ENCODE peak calls at places on chromosomes 5 and 9, in eight cellular contexts. Z is GM23338, R is BE2C, G is nephron progenitor cell, E is mammary epithelial cell, C is GM20000, H is heart left ventricle, S is left ventricle myocardium inferior. X is an unnamed sample.

GRCh38 chr9:137873408-137873807 is 4.2 kb upstream of the CACNA1B start:
- DNase-seq in H (no peak), E (no peak), S (no peak), R (no peak), C (no peak), Z (no peak), G (no peak), X (no peak)

GRCh38 chr9:80557256-80557655 is 985.5 kb downstream of the TLE4 start:
- DNase-seq in C (no peak), S (no peak), E (no peak), H (no peak), G (no peak), Z (no peak), R (no peak), X (no peak)

GRCh38 chr5:145938699-145939531 is 2.5 kb downstream of the SH3RF2 start:
- DNase-seq in C (no peak), R (no peak), E (peak), G (no peak), H (no peak), Z (no peak), S (no peak), X (peak)

GRCh38 chr5:61330341-61330878 is 1.6 kb upstream of the ZSWIM6 start:
- DNase-seq in E (peak), G (no peak), Z (peak), H (no peak), S (peak), R (no peak), C (no peak), X (peak)

GRCh38 chr5:146441896-146442295 is 5.2 kb upstream of the TCERG1 start:
- DNase-seq in Z (no peak), E (peak), R (no peak), S (no peak), C (no peak), H (no peak), G (no peak), X (no peak)

GRCh38 chr5:96546120-96546519 is 113.1 kb upstream of the PCSK1 start:
- DNase-seq in Z (no peak), H (no peak), S (no peak), E (peak), G (no peak), R (no peak), C (no peak), X (no peak)

GRCh38 chr5:33890147-33890546 is 1.6 kb downstream of the ADAMTS12 start:
- DNase-seq in G (no peak), H (no peak), E (no peak), Z (peak), S (no peak), R (no peak), C (no peak), X (no peak)

GRCh38 chr5:159286420-159287035 is 23.4 kb downstream of the UBLCP1 start:
- DNase-seq in C (no peak), Z (peak), G (no peak), E (peak), R (peak), H (no peak), S (no peak), X (no peak)

GRCh38 chr5:138274189-138274853 is at the start of gene GFRA3:
- DNase-seq in C (peak), S (no peak), H (no peak), R (peak), G (peak), Z (peak), E (no peak), X (no peak)

GRCh38 chr5:116739648-116740047 is 165.0 kb upstream of the SEMA6A start:
- DNase-seq in E (no peak), C (no peak), R (no peak), Z (no peak), S (no peak), G (no peak), H (no peak), X (no peak)

GRCh38 chr5:134561871-134562296 is 36.4 kb downstream of the JADE2 start:
- DNase-seq in G (peak), Z (peak), C (no peak), H (peak), R (peak), S (peak), E (no peak), X (no peak)

GRCh38 chr5:16707869-16708192 is 91.0 kb upstream of the RETREG1 start:
- DNase-seq in G (no peak), S (no peak), C (no peak), R (no peak), Z (no peak), E (no peak), H (no peak), X (no peak)

GRCh38 chr5:133744030-133744645 is 131.8 kb upstream of the FSTL4 start:
- DNase-seq in G (no peak), Z (no peak), R (no peak), H (no peak), E (no peak), C (no peak), S (no peak), X (no peak)

GRCh38 chr5:158873115-158873514 is 226.6 kb downstream of the EBF1 start:
- DNase-seq in C (no peak), E (no peak), Z (no peak), S (no peak), R (no peak), G (no peak), H (no peak), X (no peak)

GRCh38 chr9:33638516-33638915 is 114.5 kb downstream of the ANKRD18B start:
- DNase-seq in H (no peak), S (no peak), R (no peak), Z (no peak), C (no peak), E (no peak), G (no peak), X (no peak)

GRCh38 chr5:66633754-66634153 is 37.6 kb downstream of the MAST4 start:
- DNase-seq in C (no peak), H (no peak), Z (peak), E (no peak), S (no peak), G (peak), R (no peak), X (no peak)

GRCh38 chr5:72619251-72619650 is 112.0 kb upstream of the ZNF366 start:
- DNase-seq in S (no peak), C (no peak), E (no peak), H (no peak), Z (peak), R (no peak), G (no peak), X (no peak)

GRCh38 chr5:119250946-119251901 is 104.6 kb upstream of the TNFAIP8 start:
- DNase-seq in Z (no peak), R (no peak), C (no peak), H (no peak), G (no peak), S (no peak), E (peak), X (no peak)

GRCh38 chr5:153542536-153542935 is 52.1 kb downstream of the GRIA1 start:
- DNase-seq in C (no peak), R (no peak), Z (no peak), G (no peak), S (no peak), E (peak), H (no peak), X (no peak)

GRCh38 chr9:37511715-37512010 is 25.9 kb downstream of the POLR1E start:
- DNase-seq in R (no peak), S (no peak), G (no peak), C (no peak), Z (no peak), H (no peak), E (no peak), X (no peak)

GRCh38 chr5:87529486-87530076 is 116.9 kb upstream of the CCNH start:
- DNase-seq in C (no peak), S (no peak), R (no peak), Z (no peak), H (no peak), G (no peak), E (no peak), X (no peak)

GRCh38 chr9:115022760-115023434 is 92.5 kb upstream of the TNFSF8 start:
- DNase-seq in C (no peak), S (no peak), E (peak), R (no peak), H (no peak), G (no peak), Z (no peak), X (no peak)

GRCh38 chr5:92402045-92402444 is 1018.9 kb upstream of the ARRDC3 start:
- DNase-seq in S (no peak), C (no peak), R (no peak), E (peak), H (no peak), G (no peak), Z (no peak), X (no peak)

GRCh38 chr5:146965781-146966659 is 87.5 kb upstream of the PPP2R2B start:
- DNase-seq in C (peak), G (peak), H (peak), S (no peak), E (peak), Z (peak), R (peak), X (peak)

GRCh38 chr5:141848771-141849370 is 29.3 kb downstream of the PCDH1 start:
- DNase-seq in S (peak), G (no peak), R (no peak), H (peak), E (peak), C (peak), Z (peak), X (peak)

GRCh38 chr5:28066856-28067255 is 1028.5 kb upstream of the CDH9 start:
- DNase-seq in C (no peak), R (no peak), H (no peak), S (no peak), G (no peak), Z (peak), E (no peak), X (no peak)
- TF ChIP-seq CTCF in C (no peak), R (no peak), H (no peak), S (no peak), G (no peak), Z (peak), E (no peak), X (no peak)

DNA sequence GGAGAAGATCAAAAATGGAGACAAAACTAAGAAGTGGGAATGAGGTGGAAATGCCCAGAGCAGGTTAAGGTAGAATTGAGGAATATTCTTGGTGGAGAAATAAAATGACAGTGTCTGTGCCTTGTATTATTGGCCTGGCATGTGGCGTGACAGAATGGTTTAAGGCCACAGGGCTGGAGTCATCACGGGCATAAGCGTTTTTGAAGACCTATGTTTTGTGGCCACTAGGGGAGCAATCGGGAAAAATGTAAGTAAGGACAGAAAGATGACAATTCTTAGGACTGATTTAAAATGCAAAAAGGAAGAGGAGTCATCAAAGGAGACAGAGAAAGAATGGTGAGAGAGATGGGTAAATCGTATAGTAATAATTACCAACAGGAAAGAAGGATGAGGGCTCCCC is 72.2 kb upstream of the EPB41L4A start:
- DNase-seq in E (no peak), R (peak), H (no peak), G (no peak), S (no peak), Z (peak), C (no peak), X (no peak)
- TF ChIP-seq CTCF in E (peak), R (peak), H (peak), G (peak), S (peak), Z (peak), C (no peak), X (no peak)

DNA sequence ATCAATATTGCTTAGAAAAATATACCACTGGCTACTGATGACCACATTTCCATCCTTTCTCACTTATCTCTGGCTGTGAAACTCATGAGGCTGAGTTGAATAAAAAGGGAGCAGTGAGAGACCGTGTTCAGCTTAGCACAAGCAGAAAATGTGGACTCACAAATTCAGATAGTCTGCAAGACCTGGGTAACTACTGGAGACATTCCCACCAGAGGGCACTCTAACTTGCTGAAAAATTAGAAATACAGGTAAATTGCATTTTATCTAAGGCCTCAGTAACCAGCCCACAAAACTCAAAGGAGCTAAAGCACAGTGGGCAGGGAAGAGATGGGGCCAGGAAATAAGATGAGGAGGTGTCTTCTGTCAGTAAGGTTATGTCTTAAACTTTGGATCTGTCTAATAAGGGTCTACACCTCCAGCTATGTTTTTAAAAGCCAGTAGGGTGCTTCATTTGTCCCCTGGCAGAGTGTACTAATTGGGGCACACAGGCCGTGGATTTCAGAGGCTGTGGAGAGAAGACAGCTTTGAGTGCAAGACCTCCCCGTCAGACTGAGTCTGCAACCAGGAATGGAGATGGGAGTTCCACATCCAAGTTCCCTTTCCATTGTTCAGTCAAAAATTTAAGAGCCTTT is 8.7 kb upstream of the NDUFB6 start:
- DNase-seq in E (peak), G (peak), R (peak), C (peak), Z (peak), H (no peak), S (no peak), X (peak)
- TF ChIP-seq CTCF in E (peak), G (peak), R (peak), C (no peak), Z (peak), H (no peak), S (peak), X (no peak)

GRCh38 chr5:12175914-12176585 is 271.8 kb upstream of the CTNND2 start:
- DNase-seq in E (no peak), R (no peak), S (no peak), G (no peak), C (no peak), H (no peak), Z (peak), X (no peak)

GRCh38 chr5:12177851-12178250 is 273.6 kb upstream of the CTNND2 start:
- DNase-seq in H (no peak), G (no peak), Z (no peak), S (no peak), E (no peak), R (no peak), C (no peak), X (no peak)

GRCh38 chr5:12177225-12177624 is 273.0 kb upstream of the CTNND2 start:
- DNase-seq in S (no peak), G (no peak), C (no peak), R (no peak), E (no peak), H (no peak), Z (no peak), X (no peak)

DNA sequence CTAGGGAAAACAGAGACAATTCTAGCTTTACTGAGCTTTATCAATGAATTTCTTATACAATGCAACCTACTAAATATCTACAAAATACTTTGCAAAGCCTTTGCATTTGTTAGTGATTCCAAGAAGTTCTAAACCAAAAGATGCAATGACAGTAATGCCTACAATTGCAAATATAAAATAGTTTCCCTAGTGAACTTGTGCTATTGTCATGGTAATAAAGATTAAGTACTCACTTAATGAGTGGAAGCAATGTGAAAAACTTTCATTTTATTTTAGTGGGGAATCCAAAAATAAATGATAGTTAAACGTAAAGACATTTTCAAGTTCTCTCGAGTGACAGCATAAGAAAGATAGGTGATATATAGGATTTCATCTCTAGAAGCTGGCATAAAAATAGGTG is 270.5 kb upstream of the CTNND2 start:
- DNase-seq in S (no peak), R (no peak), E (no peak), G (no peak), H (no peak), Z (peak), C (no peak), X (no peak)
- TF ChIP-seq CTCF in S (no peak), R (no peak), E (no peak), G (no peak), H (no peak), Z (no peak), C (no peak), X (no peak)

DNA sequence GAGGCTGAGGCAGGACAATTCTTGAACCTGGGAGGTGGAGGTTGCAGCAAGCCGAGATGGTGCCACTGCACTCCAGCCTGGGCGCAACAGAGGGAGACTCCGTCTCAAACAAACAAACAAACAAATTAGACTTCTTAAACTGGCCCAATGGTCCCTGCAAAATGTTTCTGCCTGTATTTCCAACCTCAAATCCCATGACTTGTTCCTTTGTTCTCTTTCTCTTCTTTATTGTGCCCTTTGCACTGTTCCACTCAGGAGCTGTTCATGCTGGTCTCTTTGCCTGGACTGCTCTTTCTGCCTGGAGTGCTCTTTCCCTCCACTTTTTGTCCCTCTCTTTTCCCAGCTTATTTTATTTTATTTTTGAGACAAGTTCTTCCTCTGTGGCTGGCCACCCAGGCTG is 4.1 kb downstream of the RABEPK start:
- DNase-seq in C (no peak), Z (no peak), R (no peak), H (no peak), S (no peak), G (no peak), E (no peak), X (no peak)
- TF ChIP-seq CTCF in C (no peak), Z (no peak), R (no peak), H (no peak), S (no peak), G (no peak), E (no peak), X (no peak)

DNA sequence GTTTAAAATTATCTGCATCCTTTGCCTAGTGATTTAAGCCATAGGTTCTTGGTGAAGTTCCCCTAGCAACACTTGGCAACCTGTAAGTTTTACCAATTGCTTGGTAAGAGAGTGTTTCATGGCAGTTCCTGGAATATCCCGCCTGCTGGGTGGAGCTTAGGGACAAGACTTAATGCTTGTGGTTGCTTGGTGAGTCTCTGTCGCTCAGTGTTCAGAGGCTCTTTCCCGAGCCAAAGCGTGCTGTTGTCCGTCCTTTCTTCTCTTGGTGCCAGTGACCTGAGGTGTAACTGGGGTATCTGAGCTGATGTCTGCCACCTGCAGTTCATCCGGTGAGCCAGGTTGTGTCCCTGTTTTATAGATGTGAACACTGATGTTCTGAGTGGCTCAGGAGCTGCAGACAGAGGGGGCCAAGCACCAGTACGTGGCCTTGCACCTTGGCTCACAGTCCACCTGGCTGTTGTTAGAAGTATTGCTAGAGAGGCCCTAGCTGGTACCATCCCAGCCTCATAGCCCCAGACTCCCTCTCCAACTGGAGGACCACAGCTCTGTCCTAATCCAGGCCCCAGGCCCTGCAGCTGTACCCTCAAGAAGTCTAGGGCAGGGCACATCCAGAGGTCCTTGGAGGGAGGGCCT is 16.1 kb downstream of the PHF2 start:
- DNase-seq in R (no peak), Z (peak), C (no peak), G (no peak), H (no peak), E (no peak), S (no peak), X (no peak)
- TF ChIP-seq CTCF in R (peak), Z (peak), C (no peak), G (no peak), H (no peak), E (no peak), S (no peak), X (no peak)

GRCh38 chr5:77064040-77064439 is 23.0 kb downstream of the ZBED3 start:
- DNase-seq in E (no peak), S (no peak), G (no peak), H (no peak), Z (no peak), R (no peak), C (no peak), X (peak)
- TF ChIP-seq CTCF in E (no peak), S (no peak), G (no peak), H (no peak), Z (peak), R (peak), C (no peak), X (peak)